ENCODE peak calls at places on chromosomes 7 and 10, in eight cellular contexts. D is activated T-cell treated with anti-CD3 and anti-CD28 coated beads for 48 hours; K is occipital lobe; P is NCI-H1417; O is amygdala; M is GM20000; N is central memory CD8-positive, alpha-beta T cell; X is AG20443. A is an unnamed sample.

GRCh38 chr10:78405231-78405630 is 371.6 kb downstream of the RPS24 start:
- DNase-seq in K (no peak), M (no peak), P (no peak), X (peak; percentile 53), N (no peak), D (no peak), O (no peak), A (no peak)

GRCh38 chr10:84267503-84268126 is 22.8 kb downstream of the RGR start:
- DNase-seq in P (peak; percentile 10), K (no peak), O (no peak), N (peak; percentile 58), D (peak; percentile 83), M (peak; percentile 54), X (peak; percentile 65), A (no peak)

GRCh38 chr7:116802784-116803183 is 59.6 kb upstream of the CAPZA2 start:
- DNase-seq in O (no peak), X (peak; percentile 49), P (peak; percentile 76), K (peak; percentile 19), D (peak; percentile 3), N (no peak), M (peak; percentile 30), A (peak; percentile 74)

GRCh38 chr10:110040767-110041478 is 33.1 kb downstream of the ADD3 start:
- DNase-seq in P (no peak), O (no peak), D (no peak), K (no peak), N (no peak), X (no peak), M (no peak), A (no peak)

GRCh38 chr7:87474533-87475358 is 734 bp downstream of the ABCB4 start:
- DNase-seq in N (no peak), D (no peak), X (peak; percentile 56), K (no peak), M (peak; percentile 69), P (no peak), O (no peak), A (no peak)

GRCh38 chr7:127239814-127240213 is 12.9 kb downstream of the GRM8 start:
- DNase-seq in K (no peak), P (no peak), N (no peak), M (no peak), D (no peak), O (no peak), X (no peak), A (no peak)

GRCh38 chr7:105678811-105679495 is 97.7 kb upstream of the EFCAB10 start:
- DNase-seq in P (no peak), M (peak; percentile 28), D (no peak), X (peak; percentile 85), N (no peak), K (peak; percentile 86), O (peak; percentile 30), A (peak; percentile 94)

GRCh38 chr10:95360122-95360715 is 69.4 kb upstream of the PDLIM1 start:
- DNase-seq in P (peak; percentile 10), D (no peak), O (no peak), X (no peak), M (no peak), K (no peak), N (no peak), A (no peak)

GRCh38 chr7:151839511-151839921 is 37.4 kb downstream of the PRKAG2 start:
- DNase-seq in O (no peak), K (no peak), X (no peak), M (no peak), P (no peak), D (no peak), N (no peak), A (no peak)

GRCh38 chr10:45353176-45353575 is 20.8 kb upstream of the ALOX5 start:
- DNase-seq in K (no peak), D (no peak), O (no peak), P (no peak), N (no peak), M (no peak), X (no peak), A (no peak)

GRCh38 chr10:77377034-77377433 is 260.6 kb downstream of the KCNMA1 start:
- DNase-seq in K (no peak), O (no peak), P (no peak), X (no peak), D (no peak), N (no peak), M (no peak), A (no peak)

GRCh38 chr7:149621776-149622175 is 124.2 kb upstream of the ZNF746 start:
- DNase-seq in K (no peak), M (no peak), D (peak; percentile 49), X (no peak), P (no peak), N (no peak), O (no peak), A (no peak)

GRCh38 chr7:35519971-35520809 is 174.7 kb downstream of the HERPUD2 start:
- DNase-seq in N (peak; percentile 21), K (no peak), X (peak; percentile 73), P (peak; percentile 90), O (no peak), M (peak; percentile 72), D (peak; percentile 34), A (no peak)

GRCh38 chr7:52705768-52706167 is 329.7 kb upstream of the POM121L12 start:
- DNase-seq in O (no peak), P (no peak), X (no peak), K (no peak), N (no peak), M (no peak), D (no peak), A (no peak)

GRCh38 chr7:130957140-130957513 is 223.1 kb upstream of the KLF14 start:
- DNase-seq in O (no peak), D (no peak), K (no peak), M (no peak), P (no peak), N (no peak), X (no peak), A (no peak)

GRCh38 chr7:1418505-1419309 is 40.6 kb downstream of the MICALL2 start:
- DNase-seq in X (peak; percentile 57), N (no peak), M (no peak), D (no peak), O (no peak), K (no peak), P (peak; percentile 64), A (no peak)

GRCh38 chr10:113362645-113363091 is 190.2 kb upstream of the HABP2 start:
- DNase-seq in K (no peak), D (no peak), X (peak; percentile 69), N (no peak), O (no peak), M (no peak), P (no peak), A (no peak)

GRCh38 chr7:118755067-118755625 is 530.6 kb downstream of the ANKRD7 start:
- DNase-seq in N (no peak), X (no peak), K (no peak), O (no peak), P (no peak), M (no peak), D (no peak), A (no peak)

GRCh38 chr10:37489658-37490003 is 364.2 kb downstream of the ANKRD30A start:
- DNase-seq in O (no peak), D (no peak), P (no peak), K (no peak), M (no peak), N (no peak), X (no peak), A (peak; percentile 50)

GRCh38 chr7:76086070-76086469 is 38.2 kb downstream of the MDH2 start:
- DNase-seq in X (no peak), K (no peak), D (no peak), M (no peak), P (no peak), O (no peak), N (no peak), A (no peak)

GRCh38 chr7:99624487-99624886 is 7.7 kb downstream of the ZSCAN25 start:
- DNase-seq in N (peak; percentile 60), P (no peak), K (no peak), X (no peak), D (peak; percentile 67), O (no peak), M (no peak), A (peak; percentile 84)

GRCh38 chr7:134926396-134926795 is 59.9 kb upstream of the AGBL3 start:
- DNase-seq in O (no peak), M (no peak), D (no peak), P (no peak), X (no peak), K (no peak), N (no peak), A (no peak)

GRCh38 chr10:96626795-96627194 is 40.0 kb upstream of the TM9SF3 start:
- DNase-seq in O (no peak), D (no peak), K (no peak), X (no peak), P (peak; percentile 2), M (no peak), N (no peak), A (no peak)

GRCh38 chr7:128031901-128032604 is 816 bp upstream of the LRRC4 start:
- DNase-seq in D (peak; percentile 57), O (peak; percentile 48), N (peak; percentile 23), X (peak; percentile 91), K (peak; percentile 42), P (peak; percentile 91), M (peak; percentile 85), A (no peak)

GRCh38 chr7:21338728-21339164 is 89.1 kb upstream of the SP4 start:
- DNase-seq in M (no peak), P (no peak), X (no peak), O (no peak), D (peak; percentile 42), K (no peak), N (no peak), A (no peak)

GRCh38 chr10:26860026-26860541 is 674 bp downstream of the ABI1 start:
- DNase-seq in N (peak; percentile 33), M (peak; percentile 25), D (no peak), P (peak; percentile 59), X (peak; percentile 62), K (peak; percentile 34), O (peak; percentile 16), A (peak; percentile 92)

GRCh38 chr7:63073286-63073685 is 925.4 kb upstream of the ZNF722 start:
- DNase-seq in P (no peak), D (no peak), N (no peak), K (no peak), M (no peak), X (no peak), O (no peak), A (peak; percentile 83)

GRCh38 chr10:30742471-30742870 is 112.9 kb upstream of the LYZL2 start:
- DNase-seq in M (no peak), K (no peak), O (no peak), P (no peak), X (no peak), N (no peak), D (no peak), A (no peak)

GRCh38 chr10:75187961-75188426 is 22.6 kb upstream of the VDAC2 start:
- DNase-seq in M (peak; percentile 60), P (peak; percentile 58), O (no peak), K (no peak), X (peak; percentile 72), D (peak; percentile 40), N (peak; percentile 47), A (no peak)